ENCODE peak calls at places on chromosome 11, in five cellular contexts. O is right atrium auricular region, E is T-helper 2 cell, P is GM03348, T is small intestine. W is an unnamed sample.

GRCh38 chr11:69716099-69716498 is 12.3 kb upstream of the FGF19 start:
- DNase-seq in O (no peak), T (no peak), E (no peak), P (no peak), W (no peak)

GRCh38 chr11:103222801-103223200 is 113.6 kb downstream of the DYNC2H1 start:
- DNase-seq in P (no peak), T (no peak), O (no peak), E (no peak), W (no peak)

GRCh38 chr11:91243065-91243464 is 981.6 kb upstream of the FAT3 start:
- DNase-seq in E (no peak), P (no peak), O (no peak), T (no peak), W (no peak)

GRCh38 chr11:1111545-1112212 is 37.0 kb downstream of the MUC2 start:
- DNase-seq in E (no peak), T (peak), P (no peak), O (no peak), W (no peak)

GRCh38 chr11:33893711-33894401 is 2.0 kb upstream of the LMO2 start:
- DNase-seq in E (peak), P (no peak), O (no peak), T (no peak), W (no peak)

GRCh38 chr11:35662061-35662648 is 420 bp upstream of the TRIM44 start:
- DNase-seq in T (no peak), E (no peak), P (peak), O (no peak), W (no peak)

GRCh38 chr11:120577041-120577440 is 65.5 kb downstream of the GRIK4 start:
- DNase-seq in O (no peak), E (no peak), T (no peak), P (no peak), W (no peak)

GRCh38 chr11:120131941-120132644 is 5.8 kb downstream of the TRIM29 start:
- DNase-seq in O (no peak), P (no peak), E (no peak), T (peak), W (no peak)

GRCh38 chr11:93704237-93704636 is 37.1 kb downstream of the TAF1D start:
- DNase-seq in P (no peak), O (no peak), T (no peak), E (no peak), W (no peak)

GRCh38 chr11:76759517-76759916 is 23.6 kb upstream of the TSKU start:
- DNase-seq in E (no peak), T (no peak), O (no peak), P (no peak), W (no peak)

GRCh38 chr11:46858920-46859531 is 12.9 kb upstream of the CKAP5 start:
- DNase-seq in E (no peak), T (no peak), P (no peak), O (no peak), W (no peak)

GRCh38 chr11:35943761-35944502 is at the start of gene LDLRAD3:
- DNase-seq in T (peak), E (no peak), P (peak), O (peak), W (peak)

GRCh38 chr11:36333468-36333867 is 37.4 kb downstream of the PRR5L start:
- DNase-seq in O (no peak), E (no peak), T (no peak), P (peak), W (no peak)

GRCh38 chr11:208177-208916 is 839 bp downstream of the RIC8A start:
- DNase-seq in O (peak), T (peak), P (peak), E (peak), W (peak)

GRCh38 chr11:64874841-64875240 is 3.6 kb downstream of the EHD1 start:
- DNase-seq in E (no peak), T (no peak), P (no peak), O (no peak), W (peak)

GRCh38 chr11:20156280-20156875 is 3.9 kb downstream of the DBX1 start:
- DNase-seq in P (no peak), O (no peak), T (peak), E (peak), W (peak)

GRCh38 chr11:126567419-126567818 is 211.9 kb downstream of the ST3GAL4 start:
- DNase-seq in T (no peak), P (no peak), E (no peak), O (no peak), W (no peak)

GRCh38 chr11:2397005-2397404 is 3.5 kb upstream of the TSSC4 start:
- DNase-seq in P (no peak), T (no peak), O (no peak), E (no peak), W (no peak)

GRCh38 chr11:27472398-27473016 is at the start of gene LGR4:
- DNase-seq in P (peak), O (peak), T (peak), E (peak), W (peak)

GRCh38 chr11:76723142-76723541 is 52.6 kb upstream of the LRRC32 start:
- DNase-seq in O (no peak), T (no peak), P (no peak), E (no peak), W (no peak)

GRCh38 chr11:35236667-35237003 is 97.7 kb downstream of the CD44 start:
- DNase-seq in O (no peak), T (no peak), E (no peak), P (peak), W (no peak)